ENCODE peak calls at places on chromosomes 5 and 9, in ten cellular contexts. One of them, this sample, is unnamed.

GRCh38 chr5:35822541-35822940 is 34.1 kb upstream of the IL7R start:
- DNase-seq in activated T-cell treated with anti-CD3 and anti-CD28 coated beads, Interleukin-2, amount 50 U/mL, for 72 hours: peak
- DNase-seq in hippocampal formation: no peak
- DNase-seq in activated CD4-positive, alpha-beta memory T cell treated with anti-CD3 and anti-CD28 coated beads, Interleukin-2, amount 10 ng/mL, durations not matched to agents 7 days and 5 days: peak
- DNase-seq in dorsolateral prefrontal cortex: no peak
- DNase-seq in cardiac muscle cell: no peak
- DNase-seq in NAMALWA: no peak
- DNase-seq in activated naive CD4-positive, alpha-beta T cell treated with anti-CD3 and anti-CD28 coated beads for 36 hours: peak
- DNase-seq in BE2C: no peak
- DNase-seq in NCI-H1105 treated with DMSO at 0.1 percent for 48 hours: no peak
- DNase-seq in this sample: no peak

GRCh38 chr5:37495210-37495609 is 116.1 kb downstream of the WDR70 start:
- DNase-seq in activated CD4-positive, alpha-beta memory T cell treated with anti-CD3 and anti-CD28 coated beads, Interleukin-2, amount 10 ng/mL, durations not matched to agents 7 days and 5 days: no peak
- DNase-seq in dorsolateral prefrontal cortex: no peak
- DNase-seq in cardiac muscle cell: peak
- DNase-seq in NCI-H1105 treated with DMSO at 0.1 percent for 48 hours: no peak
- DNase-seq in activated naive CD4-positive, alpha-beta T cell treated with anti-CD3 and anti-CD28 coated beads for 36 hours: no peak
- DNase-seq in activated T-cell treated with anti-CD3 and anti-CD28 coated beads, Interleukin-2, amount 50 U/mL, for 72 hours: no peak
- DNase-seq in NAMALWA: peak
- DNase-seq in BE2C: no peak
- DNase-seq in hippocampal formation: no peak
- DNase-seq in this sample: no peak

GRCh38 chr5:179833056-179833708 is 12.5 kb downstream of the SQSTM1 start:
- DNase-seq in cardiac muscle cell: no peak
- DNase-seq in activated CD4-positive, alpha-beta memory T cell treated with anti-CD3 and anti-CD28 coated beads, Interleukin-2, amount 10 ng/mL, durations not matched to agents 7 days and 5 days: no peak
- DNase-seq in NAMALWA: no peak
- DNase-seq in NCI-H1105 treated with DMSO at 0.1 percent for 48 hours: no peak
- DNase-seq in dorsolateral prefrontal cortex: no peak
- DNase-seq in activated naive CD4-positive, alpha-beta T cell treated with anti-CD3 and anti-CD28 coated beads for 36 hours: no peak
- DNase-seq in hippocampal formation: no peak
- DNase-seq in BE2C: no peak
- DNase-seq in activated T-cell treated with anti-CD3 and anti-CD28 coated beads, Interleukin-2, amount 50 U/mL, for 72 hours: no peak
- DNase-seq in this sample: peak

GRCh38 chr9:69357030-69357853 is 32.2 kb downstream of the ENTREP1 start:
- DNase-seq in NAMALWA: no peak
- DNase-seq in activated naive CD4-positive, alpha-beta T cell treated with anti-CD3 and anti-CD28 coated beads for 36 hours: no peak
- DNase-seq in BE2C: no peak
- DNase-seq in activated T-cell treated with anti-CD3 and anti-CD28 coated beads, Interleukin-2, amount 50 U/mL, for 72 hours: no peak
- DNase-seq in activated CD4-positive, alpha-beta memory T cell treated with anti-CD3 and anti-CD28 coated beads, Interleukin-2, amount 10 ng/mL, durations not matched to agents 7 days and 5 days: no peak
- DNase-seq in cardiac muscle cell: no peak
- DNase-seq in dorsolateral prefrontal cortex: no peak
- DNase-seq in hippocampal formation: no peak
- DNase-seq in NCI-H1105 treated with DMSO at 0.1 percent for 48 hours: no peak
- DNase-seq in this sample: no peak

GRCh38 chr9:89903076-89903475 is 298.3 kb downstream of the GADD45G start:
- DNase-seq in BE2C: no peak
- DNase-seq in activated CD4-positive, alpha-beta memory T cell treated with anti-CD3 and anti-CD28 coated beads, Interleukin-2, amount 10 ng/mL, durations not matched to agents 7 days and 5 days: no peak
- DNase-seq in NAMALWA: no peak
- DNase-seq in activated T-cell treated with anti-CD3 and anti-CD28 coated beads, Interleukin-2, amount 50 U/mL, for 72 hours: no peak
- DNase-seq in cardiac muscle cell: no peak
- DNase-seq in hippocampal formation: no peak
- DNase-seq in NCI-H1105 treated with DMSO at 0.1 percent for 48 hours: no peak
- DNase-seq in activated naive CD4-positive, alpha-beta T cell treated with anti-CD3 and anti-CD28 coated beads for 36 hours: no peak
- DNase-seq in dorsolateral prefrontal cortex: no peak
- DNase-seq in this sample: no peak

GRCh38 chr5:150183436-150183835 is 6.4 kb upstream of the SLC6A7 start:
- DNase-seq in hippocampal formation: no peak
- DNase-seq in activated CD4-positive, alpha-beta memory T cell treated with anti-CD3 and anti-CD28 coated beads, Interleukin-2, amount 10 ng/mL, durations not matched to agents 7 days and 5 days: no peak
- DNase-seq in activated T-cell treated with anti-CD3 and anti-CD28 coated beads, Interleukin-2, amount 50 U/mL, for 72 hours: no peak
- DNase-seq in NCI-H1105 treated with DMSO at 0.1 percent for 48 hours: no peak
- DNase-seq in NAMALWA: no peak
- DNase-seq in dorsolateral prefrontal cortex: no peak
- DNase-seq in cardiac muscle cell: no peak
- DNase-seq in activated naive CD4-positive, alpha-beta T cell treated with anti-CD3 and anti-CD28 coated beads for 36 hours: no peak
- DNase-seq in BE2C: no peak
- DNase-seq in this sample: no peak

GRCh38 chr5:111694183-111694582 is 62.8 kb downstream of the NREP start:
- DNase-seq in cardiac muscle cell: peak
- DNase-seq in activated CD4-positive, alpha-beta memory T cell treated with anti-CD3 and anti-CD28 coated beads, Interleukin-2, amount 10 ng/mL, durations not matched to agents 7 days and 5 days: no peak
- DNase-seq in dorsolateral prefrontal cortex: no peak
- DNase-seq in hippocampal formation: no peak
- DNase-seq in NCI-H1105 treated with DMSO at 0.1 percent for 48 hours: no peak
- DNase-seq in activated naive CD4-positive, alpha-beta T cell treated with anti-CD3 and anti-CD28 coated beads for 36 hours: no peak
- DNase-seq in BE2C: no peak
- DNase-seq in NAMALWA: no peak
- DNase-seq in activated T-cell treated with anti-CD3 and anti-CD28 coated beads, Interleukin-2, amount 50 U/mL, for 72 hours: no peak
- DNase-seq in this sample: no peak

GRCh38 chr9:138105123-138105415 is 227.5 kb downstream of the CACNA1B start:
- DNase-seq in hippocampal formation: no peak
- DNase-seq in BE2C: no peak
- DNase-seq in activated T-cell treated with anti-CD3 and anti-CD28 coated beads, Interleukin-2, amount 50 U/mL, for 72 hours: no peak
- DNase-seq in activated naive CD4-positive, alpha-beta T cell treated with anti-CD3 and anti-CD28 coated beads for 36 hours: no peak
- DNase-seq in NAMALWA: no peak
- DNase-seq in cardiac muscle cell: no peak
- DNase-seq in activated CD4-positive, alpha-beta memory T cell treated with anti-CD3 and anti-CD28 coated beads, Interleukin-2, amount 10 ng/mL, durations not matched to agents 7 days and 5 days: peak
- DNase-seq in NCI-H1105 treated with DMSO at 0.1 percent for 48 hours: no peak
- DNase-seq in dorsolateral prefrontal cortex: no peak
- DNase-seq in this sample: no peak

GRCh38 chr5:106241409-106241808 is 1429.3 kb downstream of the EFNA5 start:
- DNase-seq in hippocampal formation: no peak
- DNase-seq in cardiac muscle cell: no peak
- DNase-seq in dorsolateral prefrontal cortex: no peak
- DNase-seq in NCI-H1105 treated with DMSO at 0.1 percent for 48 hours: peak
- DNase-seq in NAMALWA: no peak
- DNase-seq in activated CD4-positive, alpha-beta memory T cell treated with anti-CD3 and anti-CD28 coated beads, Interleukin-2, amount 10 ng/mL, durations not matched to agents 7 days and 5 days: no peak
- DNase-seq in activated naive CD4-positive, alpha-beta T cell treated with anti-CD3 and anti-CD28 coated beads for 36 hours: no peak
- DNase-seq in activated T-cell treated with anti-CD3 and anti-CD28 coated beads, Interleukin-2, amount 50 U/mL, for 72 hours: no peak
- DNase-seq in BE2C: no peak
- DNase-seq in this sample: no peak

GRCh38 chr5:135356522-135357318 is 42.3 kb downstream of the MACROH2A1 start:
- DNase-seq in cardiac muscle cell: peak
- DNase-seq in activated T-cell treated with anti-CD3 and anti-CD28 coated beads, Interleukin-2, amount 50 U/mL, for 72 hours: no peak
- DNase-seq in NCI-H1105 treated with DMSO at 0.1 percent for 48 hours: no peak
- DNase-seq in hippocampal formation: no peak
- DNase-seq in dorsolateral prefrontal cortex: no peak
- DNase-seq in activated naive CD4-positive, alpha-beta T cell treated with anti-CD3 and anti-CD28 coated beads for 36 hours: no peak
- DNase-seq in activated CD4-positive, alpha-beta memory T cell treated with anti-CD3 and anti-CD28 coated beads, Interleukin-2, amount 10 ng/mL, durations not matched to agents 7 days and 5 days: no peak
- DNase-seq in NAMALWA: no peak
- DNase-seq in BE2C: peak
- DNase-seq in this sample: no peak

GRCh38 chr9:9912459-9912858 is 700.3 kb downstream of the PTPRD start:
- DNase-seq in NCI-H1105 treated with DMSO at 0.1 percent for 48 hours: peak
- DNase-seq in activated T-cell treated with anti-CD3 and anti-CD28 coated beads, Interleukin-2, amount 50 U/mL, for 72 hours: no peak
- DNase-seq in dorsolateral prefrontal cortex: no peak
- DNase-seq in NAMALWA: peak
- DNase-seq in hippocampal formation: no peak
- DNase-seq in activated naive CD4-positive, alpha-beta T cell treated with anti-CD3 and anti-CD28 coated beads for 36 hours: no peak
- DNase-seq in BE2C: no peak
- DNase-seq in activated CD4-positive, alpha-beta memory T cell treated with anti-CD3 and anti-CD28 coated beads, Interleukin-2, amount 10 ng/mL, durations not matched to agents 7 days and 5 days: no peak
- DNase-seq in cardiac muscle cell: no peak
- DNase-seq in this sample: no peak

GRCh38 chr5:107474724-107475489 is 195.8 kb downstream of the EFNA5 start:
- DNase-seq in activated T-cell treated with anti-CD3 and anti-CD28 coated beads, Interleukin-2, amount 50 U/mL, for 72 hours: no peak
- DNase-seq in cardiac muscle cell: no peak
- DNase-seq in BE2C: no peak
- DNase-seq in NAMALWA: no peak
- DNase-seq in NCI-H1105 treated with DMSO at 0.1 percent for 48 hours: no peak
- DNase-seq in activated CD4-positive, alpha-beta memory T cell treated with anti-CD3 and anti-CD28 coated beads, Interleukin-2, amount 10 ng/mL, durations not matched to agents 7 days and 5 days: no peak
- DNase-seq in hippocampal formation: no peak
- DNase-seq in activated naive CD4-positive, alpha-beta T cell treated with anti-CD3 and anti-CD28 coated beads for 36 hours: no peak
- DNase-seq in dorsolateral prefrontal cortex: no peak
- DNase-seq in this sample: no peak

GRCh38 chr9:109579191-109579948 is 81.3 kb upstream of the PTPN3 start:
- DNase-seq in activated naive CD4-positive, alpha-beta T cell treated with anti-CD3 and anti-CD28 coated beads for 36 hours: no peak
- DNase-seq in NAMALWA: no peak
- DNase-seq in activated T-cell treated with anti-CD3 and anti-CD28 coated beads, Interleukin-2, amount 50 U/mL, for 72 hours: no peak
- DNase-seq in activated CD4-positive, alpha-beta memory T cell treated with anti-CD3 and anti-CD28 coated beads, Interleukin-2, amount 10 ng/mL, durations not matched to agents 7 days and 5 days: no peak
- DNase-seq in BE2C: no peak
- DNase-seq in dorsolateral prefrontal cortex: no peak
- DNase-seq in hippocampal formation: no peak
- DNase-seq in NCI-H1105 treated with DMSO at 0.1 percent for 48 hours: no peak
- DNase-seq in cardiac muscle cell: peak
- DNase-seq in this sample: no peak

GRCh38 chr9:113568481-113569321 is 105.2 kb downstream of the RGS3 start:
- DNase-seq in BE2C: peak
- DNase-seq in hippocampal formation: no peak
- DNase-seq in activated T-cell treated with anti-CD3 and anti-CD28 coated beads, Interleukin-2, amount 50 U/mL, for 72 hours: no peak
- DNase-seq in dorsolateral prefrontal cortex: peak
- DNase-seq in cardiac muscle cell: no peak
- DNase-seq in activated naive CD4-positive, alpha-beta T cell treated with anti-CD3 and anti-CD28 coated beads for 36 hours: peak
- DNase-seq in activated CD4-positive, alpha-beta memory T cell treated with anti-CD3 and anti-CD28 coated beads, Interleukin-2, amount 10 ng/mL, durations not matched to agents 7 days and 5 days: no peak
- DNase-seq in NAMALWA: no peak
- DNase-seq in NCI-H1105 treated with DMSO at 0.1 percent for 48 hours: peak
- DNase-seq in this sample: no peak

GRCh38 chr9:6739218-6739617 is 18.6 kb upstream of the KDM4C start:
- DNase-seq in activated naive CD4-positive, alpha-beta T cell treated with anti-CD3 and anti-CD28 coated beads for 36 hours: no peak
- DNase-seq in NCI-H1105 treated with DMSO at 0.1 percent for 48 hours: no peak
- DNase-seq in activated T-cell treated with anti-CD3 and anti-CD28 coated beads, Interleukin-2, amount 50 U/mL, for 72 hours: no peak
- DNase-seq in dorsolateral prefrontal cortex: no peak
- DNase-seq in cardiac muscle cell: peak
- DNase-seq in NAMALWA: no peak
- DNase-seq in activated CD4-positive, alpha-beta memory T cell treated with anti-CD3 and anti-CD28 coated beads, Interleukin-2, amount 10 ng/mL, durations not matched to agents 7 days and 5 days: no peak
- DNase-seq in hippocampal formation: no peak
- DNase-seq in BE2C: no peak
- DNase-seq in this sample: no peak

GRCh38 chr9:137082925-137083290 is 3.9 kb upstream of the MAN1B1 start:
- DNase-seq in activated naive CD4-positive, alpha-beta T cell treated with anti-CD3 and anti-CD28 coated beads for 36 hours: no peak
- DNase-seq in activated CD4-positive, alpha-beta memory T cell treated with anti-CD3 and anti-CD28 coated beads, Interleukin-2, amount 10 ng/mL, durations not matched to agents 7 days and 5 days: no peak
- DNase-seq in cardiac muscle cell: no peak
- DNase-seq in dorsolateral prefrontal cortex: no peak
- DNase-seq in NAMALWA: no peak
- DNase-seq in activated T-cell treated with anti-CD3 and anti-CD28 coated beads, Interleukin-2, amount 50 U/mL, for 72 hours: no peak
- DNase-seq in NCI-H1105 treated with DMSO at 0.1 percent for 48 hours: no peak
- DNase-seq in hippocampal formation: no peak
- DNase-seq in BE2C: no peak
- DNase-seq in this sample: no peak

GRCh38 chr5:133637206-133637605 is 24.9 kb upstream of the FSTL4 start:
- DNase-seq in activated T-cell treated with anti-CD3 and anti-CD28 coated beads, Interleukin-2, amount 50 U/mL, for 72 hours: no peak
- DNase-seq in NAMALWA: no peak
- DNase-seq in activated naive CD4-positive, alpha-beta T cell treated with anti-CD3 and anti-CD28 coated beads for 36 hours: no peak
- DNase-seq in NCI-H1105 treated with DMSO at 0.1 percent for 48 hours: no peak
- DNase-seq in activated CD4-positive, alpha-beta memory T cell treated with anti-CD3 and anti-CD28 coated beads, Interleukin-2, amount 10 ng/mL, durations not matched to agents 7 days and 5 days: no peak
- DNase-seq in hippocampal formation: no peak
- DNase-seq in dorsolateral prefrontal cortex: no peak
- DNase-seq in BE2C: no peak
- DNase-seq in cardiac muscle cell: no peak
- DNase-seq in this sample: no peak

GRCh38 chr9:10371824-10372223 is 241.0 kb downstream of the PTPRD start:
- DNase-seq in NCI-H1105 treated with DMSO at 0.1 percent for 48 hours: no peak
- DNase-seq in activated naive CD4-positive, alpha-beta T cell treated with anti-CD3 and anti-CD28 coated beads for 36 hours: no peak
- DNase-seq in NAMALWA: no peak
- DNase-seq in activated CD4-positive, alpha-beta memory T cell treated with anti-CD3 and anti-CD28 coated beads, Interleukin-2, amount 10 ng/mL, durations not matched to agents 7 days and 5 days: no peak
- DNase-seq in hippocampal formation: no peak
- DNase-seq in dorsolateral prefrontal cortex: no peak
- DNase-seq in BE2C: no peak
- DNase-seq in activated T-cell treated with anti-CD3 and anti-CD28 coated beads, Interleukin-2, amount 50 U/mL, for 72 hours: no peak
- DNase-seq in cardiac muscle cell: no peak
- DNase-seq in this sample: no peak

GRCh38 chr9:95313010-95313498 is 4.5 kb downstream of the FANCC start:
- DNase-seq in cardiac muscle cell: peak
- DNase-seq in activated naive CD4-positive, alpha-beta T cell treated with anti-CD3 and anti-CD28 coated beads for 36 hours: peak
- DNase-seq in hippocampal formation: peak
- DNase-seq in NCI-H1105 treated with DMSO at 0.1 percent for 48 hours: peak
- DNase-seq in activated CD4-positive, alpha-beta memory T cell treated with anti-CD3 and anti-CD28 coated beads, Interleukin-2, amount 10 ng/mL, durations not matched to agents 7 days and 5 days: no peak
- DNase-seq in BE2C: peak
- DNase-seq in NAMALWA: no peak
- DNase-seq in activated T-cell treated with anti-CD3 and anti-CD28 coated beads, Interleukin-2, amount 50 U/mL, for 72 hours: peak
- DNase-seq in dorsolateral prefrontal cortex: peak
- DNase-seq in this sample: peak

GRCh38 chr9:133727876-133728441 is 10.2 kb downstream of the SARDH start:
- DNase-seq in BE2C: peak
- DNase-seq in cardiac muscle cell: no peak
- DNase-seq in dorsolateral prefrontal cortex: peak
- DNase-seq in NAMALWA: no peak
- DNase-seq in activated CD4-positive, alpha-beta memory T cell treated with anti-CD3 and anti-CD28 coated beads, Interleukin-2, amount 10 ng/mL, durations not matched to agents 7 days and 5 days: peak
- DNase-seq in hippocampal formation: no peak
- DNase-seq in activated naive CD4-positive, alpha-beta T cell treated with anti-CD3 and anti-CD28 coated beads for 36 hours: no peak
- DNase-seq in NCI-H1105 treated with DMSO at 0.1 percent for 48 hours: no peak
- DNase-seq in activated T-cell treated with anti-CD3 and anti-CD28 coated beads, Interleukin-2, amount 50 U/mL, for 72 hours: no peak
- DNase-seq in this sample: no peak

GRCh38 chr9:6096821-6097220 is 81.4 kb upstream of the RANBP6 start:
- DNase-seq in hippocampal formation: no peak
- DNase-seq in NAMALWA: no peak
- DNase-seq in cardiac muscle cell: peak
- DNase-seq in activated T-cell treated with anti-CD3 and anti-CD28 coated beads, Interleukin-2, amount 50 U/mL, for 72 hours: peak
- DNase-seq in BE2C: no peak
- DNase-seq in activated CD4-positive, alpha-beta memory T cell treated with anti-CD3 and anti-CD28 coated beads, Interleukin-2, amount 10 ng/mL, durations not matched to agents 7 days and 5 days: no peak
- DNase-seq in NCI-H1105 treated with DMSO at 0.1 percent for 48 hours: no peak
- DNase-seq in activated naive CD4-positive, alpha-beta T cell treated with anti-CD3 and anti-CD28 coated beads for 36 hours: no peak
- DNase-seq in dorsolateral prefrontal cortex: no peak
- DNase-seq in this sample: no peak

GRCh38 chr5:150386024-150386855 is 26.5 kb downstream of the CD74 start:
- DNase-seq in hippocampal formation: no peak
- DNase-seq in BE2C: no peak
- DNase-seq in activated naive CD4-positive, alpha-beta T cell treated with anti-CD3 and anti-CD28 coated beads for 36 hours: no peak
- DNase-seq in activated T-cell treated with anti-CD3 and anti-CD28 coated beads, Interleukin-2, amount 50 U/mL, for 72 hours: no peak
- DNase-seq in dorsolateral prefrontal cortex: no peak
- DNase-seq in NAMALWA: no peak
- DNase-seq in NCI-H1105 treated with DMSO at 0.1 percent for 48 hours: no peak
- DNase-seq in activated CD4-positive, alpha-beta memory T cell treated with anti-CD3 and anti-CD28 coated beads, Interleukin-2, amount 10 ng/mL, durations not matched to agents 7 days and 5 days: no peak
- DNase-seq in cardiac muscle cell: no peak
- DNase-seq in this sample: no peak

GRCh38 chr5:162334944-162335343 is 267.4 kb downstream of the GABRG2 start:
- DNase-seq in hippocampal formation: no peak
- DNase-seq in dorsolateral prefrontal cortex: no peak
- DNase-seq in NAMALWA: no peak
- DNase-seq in BE2C: no peak
- DNase-seq in activated CD4-positive, alpha-beta memory T cell treated with anti-CD3 and anti-CD28 coated beads, Interleukin-2, amount 10 ng/mL, durations not matched to agents 7 days and 5 days: no peak
- DNase-seq in activated naive CD4-positive, alpha-beta T cell treated with anti-CD3 and anti-CD28 coated beads for 36 hours: no peak
- DNase-seq in NCI-H1105 treated with DMSO at 0.1 percent for 48 hours: no peak
- DNase-seq in activated T-cell treated with anti-CD3 and anti-CD28 coated beads, Interleukin-2, amount 50 U/mL, for 72 hours: no peak
- DNase-seq in cardiac muscle cell: no peak
- DNase-seq in this sample: no peak

GRCh38 chr5:110896901-110897300 is 158.1 kb downstream of the SLC25A46 start:
- DNase-seq in NCI-H1105 treated with DMSO at 0.1 percent for 48 hours: no peak
- DNase-seq in BE2C: no peak
- DNase-seq in activated naive CD4-positive, alpha-beta T cell treated with anti-CD3 and anti-CD28 coated beads for 36 hours: no peak
- DNase-seq in activated T-cell treated with anti-CD3 and anti-CD28 coated beads, Interleukin-2, amount 50 U/mL, for 72 hours: no peak
- DNase-seq in hippocampal formation: no peak
- DNase-seq in dorsolateral prefrontal cortex: no peak
- DNase-seq in cardiac muscle cell: peak
- DNase-seq in NAMALWA: no peak
- DNase-seq in activated CD4-positive, alpha-beta memory T cell treated with anti-CD3 and anti-CD28 coated beads, Interleukin-2, amount 10 ng/mL, durations not matched to agents 7 days and 5 days: no peak
- DNase-seq in this sample: no peak

GRCh38 chr9:22469928-22470544 is 23.4 kb downstream of the DMRTA1 start:
- DNase-seq in NAMALWA: peak
- DNase-seq in cardiac muscle cell: peak
- DNase-seq in activated CD4-positive, alpha-beta memory T cell treated with anti-CD3 and anti-CD28 coated beads, Interleukin-2, amount 10 ng/mL, durations not matched to agents 7 days and 5 days: no peak
- DNase-seq in activated T-cell treated with anti-CD3 and anti-CD28 coated beads, Interleukin-2, amount 50 U/mL, for 72 hours: peak
- DNase-seq in NCI-H1105 treated with DMSO at 0.1 percent for 48 hours: peak
- DNase-seq in BE2C: peak
- DNase-seq in dorsolateral prefrontal cortex: no peak
- DNase-seq in activated naive CD4-positive, alpha-beta T cell treated with anti-CD3 and anti-CD28 coated beads for 36 hours: peak
- DNase-seq in hippocampal formation: no peak
- DNase-seq in this sample: no peak

GRCh38 chr9:122225323-122226141 is 3.2 kb downstream of the LHX6 start:
- DNase-seq in NCI-H1105 treated with DMSO at 0.1 percent for 48 hours: no peak
- DNase-seq in activated T-cell treated with anti-CD3 and anti-CD28 coated beads, Interleukin-2, amount 50 U/mL, for 72 hours: no peak
- DNase-seq in hippocampal formation: no peak
- DNase-seq in activated naive CD4-positive, alpha-beta T cell treated with anti-CD3 and anti-CD28 coated beads for 36 hours: no peak
- DNase-seq in NAMALWA: no peak
- DNase-seq in dorsolateral prefrontal cortex: no peak
- DNase-seq in cardiac muscle cell: no peak
- DNase-seq in activated CD4-positive, alpha-beta memory T cell treated with anti-CD3 and anti-CD28 coated beads, Interleukin-2, amount 10 ng/mL, durations not matched to agents 7 days and 5 days: peak
- DNase-seq in BE2C: no peak
- DNase-seq in this sample: no peak

GRCh38 chr5:173505634-173506033 is 110.8 kb downstream of the BOD1 start:
- DNase-seq in cardiac muscle cell: no peak
- DNase-seq in BE2C: no peak
- DNase-seq in dorsolateral prefrontal cortex: no peak
- DNase-seq in activated naive CD4-positive, alpha-beta T cell treated with anti-CD3 and anti-CD28 coated beads for 36 hours: no peak
- DNase-seq in NCI-H1105 treated with DMSO at 0.1 percent for 48 hours: no peak
- DNase-seq in hippocampal formation: no peak
- DNase-seq in activated T-cell treated with anti-CD3 and anti-CD28 coated beads, Interleukin-2, amount 50 U/mL, for 72 hours: no peak
- DNase-seq in NAMALWA: no peak
- DNase-seq in activated CD4-positive, alpha-beta memory T cell treated with anti-CD3 and anti-CD28 coated beads, Interleukin-2, amount 10 ng/mL, durations not matched to agents 7 days and 5 days: no peak
- DNase-seq in this sample: no peak

This sample was measured in cerebellar nuclear complex.